ENCODE peak calls at places on chromosomes 11 and 22, in six cellular contexts. One of them, this sample, is unnamed. For H3K4me1, the result is how much of the 10 kb centered on the place peaks cover.

GRCh38 chr22:45889539-45890350 is 87.2 kb downstream of the WNT7B start:
- DNase-seq in IMR-90: peak
- DNase-seq in neural progenitor cell: peak
- DNase-seq in fibroblast of lung: peak
- DNase-seq in HCT116: no peak
- DNase-seq in PC-3: no peak
- DNase-seq in this sample: no peak

GRCh38 chr11:65891180-65892136 is 985 bp downstream of the CCDC85B start:
- DNase-seq in IMR-90: no peak
- DNase-seq in neural progenitor cell: peak
- DNase-seq in fibroblast of lung: no peak
- DNase-seq in HCT116: no peak
- DNase-seq in PC-3: peak
- DNase-seq in this sample: no peak

GRCh38 chr11:9577032-9577431 is 3.6 kb downstream of the WEE1 start:
- DNase-seq in IMR-90: peak
- DNase-seq in neural progenitor cell: no peak
- DNase-seq in fibroblast of lung: peak
- DNase-seq in HCT116: no peak
- DNase-seq in PC-3: no peak
- DNase-seq in this sample: peak

GRCh38 chr11:17897495-17897894 is 115.4 kb downstream of the SERGEF start:
- DNase-seq in IMR-90: no peak
- DNase-seq in neural progenitor cell: no peak
- DNase-seq in fibroblast of lung: no peak
- DNase-seq in HCT116: no peak
- DNase-seq in PC-3: no peak
- DNase-seq in this sample: no peak

GRCh38 chr22:35998748-35999147 is 29.9 kb downstream of the RBFOX2 start:
- DNase-seq in IMR-90: no peak
- DNase-seq in neural progenitor cell: no peak
- DNase-seq in fibroblast of lung: no peak
- DNase-seq in HCT116: no peak
- DNase-seq in PC-3: no peak
- DNase-seq in this sample: no peak

GRCh38 chr11:65526744-65527143 is 1.9 kb downstream of the SCYL1 start:
- DNase-seq in IMR-90: no peak
- DNase-seq in neural progenitor cell: no peak
- DNase-seq in fibroblast of lung: no peak
- DNase-seq in HCT116: no peak
- DNase-seq in PC-3: no peak
- DNase-seq in this sample: no peak

GRCh38 chr11:80816454-80816847 is 1375.6 kb upstream of the TENM4 start:
- DNase-seq in IMR-90: no peak
- DNase-seq in neural progenitor cell: no peak
- DNase-seq in fibroblast of lung: no peak
- DNase-seq in HCT116: no peak
- DNase-seq in PC-3: no peak
- DNase-seq in this sample: no peak

GRCh38 chr22:36323182-36323854 is 64.4 kb downstream of the MYH9 start:
- DNase-seq in IMR-90: peak
- DNase-seq in neural progenitor cell: no peak
- DNase-seq in fibroblast of lung: peak
- DNase-seq in HCT116: no peak
- DNase-seq in PC-3: no peak
- DNase-seq in this sample: no peak

GRCh38 chr11:124612045-124612444 is 817 bp downstream of the PANX3 start:
- DNase-seq in IMR-90: no peak
- DNase-seq in neural progenitor cell: no peak
- DNase-seq in fibroblast of lung: no peak
- DNase-seq in HCT116: no peak
- DNase-seq in PC-3: no peak
- DNase-seq in this sample: no peak

GRCh38 chr11:26331911-26332571 is at the start of gene ANO3:
- DNase-seq in IMR-90: peak
- DNase-seq in neural progenitor cell: peak
- DNase-seq in fibroblast of lung: peak
- DNase-seq in HCT116: no peak
- DNase-seq in PC-3: peak
- DNase-seq in this sample: peak

GRCh38 chr22:49936018-49936972 is 17.9 kb downstream of the CRELD2 start:
- DNase-seq in IMR-90: peak
- DNase-seq in neural progenitor cell: peak
- DNase-seq in fibroblast of lung: peak
- DNase-seq in HCT116: no peak
- DNase-seq in PC-3: peak
- DNase-seq in this sample: peak
- H3K4me1 ChIP-seq in IMR-90: under half
- H3K4me1 ChIP-seq in neural progenitor cell: under half
- H3K4me1 ChIP-seq in fibroblast of lung: under half
- H3K4me1 ChIP-seq in HCT116: under half
- H3K4me1 ChIP-seq in PC-3: under half
- H3K4me1 ChIP-seq in this sample: under half

GRCh38 chr22:25202290-25202921 is 2.7 kb downstream of the CRYBB3 start:
- DNase-seq in IMR-90: peak
- DNase-seq in neural progenitor cell: peak
- DNase-seq in fibroblast of lung: peak
- DNase-seq in HCT116: peak
- DNase-seq in PC-3: peak
- DNase-seq in this sample: peak
- H3K4me2 ChIP-seq in IMR-90: no peak
- H3K4me2 ChIP-seq in neural progenitor cell: no peak
- H3K4me2 ChIP-seq in fibroblast of lung: no peak
- H3K4me2 ChIP-seq in HCT116: no peak
- H3K4me2 ChIP-seq in PC-3: no peak
- H3K4me2 ChIP-seq in this sample: no peak

DNA sequence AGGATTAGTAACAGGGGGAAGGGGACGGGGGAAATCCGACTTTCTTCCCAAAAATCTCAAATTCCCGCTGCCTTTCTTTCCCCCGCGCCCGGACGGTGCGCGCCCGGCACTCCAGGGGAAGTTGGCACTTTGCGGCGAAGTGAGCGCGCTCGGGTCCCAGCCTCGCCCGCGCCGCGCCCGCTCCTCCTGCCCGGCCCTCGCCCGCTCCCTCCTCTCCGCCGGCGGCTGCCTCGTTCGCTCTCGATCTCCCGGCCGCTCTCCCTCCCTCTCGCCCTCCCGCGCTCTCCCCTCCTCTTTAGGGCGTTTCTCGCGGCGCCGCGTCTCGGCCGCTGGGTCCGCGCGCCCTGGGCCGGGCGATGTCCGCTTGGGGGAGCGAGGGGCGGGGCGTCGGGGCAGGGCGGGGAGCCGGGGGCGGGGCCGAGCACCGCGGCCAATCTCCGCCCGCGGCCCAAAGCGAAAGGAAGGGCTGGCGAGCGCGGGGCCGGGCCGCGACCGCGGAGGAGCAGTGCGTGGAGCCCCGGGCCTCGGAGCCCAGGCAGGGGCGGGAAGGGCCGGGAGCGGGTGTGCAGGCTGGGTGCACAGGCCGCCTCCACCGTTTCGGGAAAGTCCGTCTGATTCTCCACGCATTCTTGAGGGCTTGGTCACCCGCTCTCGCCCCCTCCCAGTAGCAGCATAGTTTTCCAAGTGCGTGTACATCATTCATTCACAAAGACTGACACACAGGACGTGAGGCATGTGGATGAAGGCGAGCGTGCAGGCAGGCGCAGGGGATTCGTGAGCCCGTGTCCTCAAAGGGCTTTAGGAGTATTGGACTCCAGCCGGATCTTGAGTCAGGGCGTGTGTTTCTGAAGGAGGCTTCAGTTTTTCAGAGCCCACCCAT is 65.1 kb downstream of the ETS1 start:
- DNase-seq in IMR-90: peak
- DNase-seq in neural progenitor cell: peak
- DNase-seq in fibroblast of lung: peak
- DNase-seq in HCT116: peak
- DNase-seq in PC-3: peak
- DNase-seq in this sample: peak
- H3K9ac ChIP-seq in IMR-90: peak
- H3K9ac ChIP-seq in neural progenitor cell: no peak
- H3K9ac ChIP-seq in fibroblast of lung: peak
- H3K9ac ChIP-seq in HCT116: peak
- H3K9ac ChIP-seq in PC-3: peak
- H3K9ac ChIP-seq in this sample: peak

DNA sequence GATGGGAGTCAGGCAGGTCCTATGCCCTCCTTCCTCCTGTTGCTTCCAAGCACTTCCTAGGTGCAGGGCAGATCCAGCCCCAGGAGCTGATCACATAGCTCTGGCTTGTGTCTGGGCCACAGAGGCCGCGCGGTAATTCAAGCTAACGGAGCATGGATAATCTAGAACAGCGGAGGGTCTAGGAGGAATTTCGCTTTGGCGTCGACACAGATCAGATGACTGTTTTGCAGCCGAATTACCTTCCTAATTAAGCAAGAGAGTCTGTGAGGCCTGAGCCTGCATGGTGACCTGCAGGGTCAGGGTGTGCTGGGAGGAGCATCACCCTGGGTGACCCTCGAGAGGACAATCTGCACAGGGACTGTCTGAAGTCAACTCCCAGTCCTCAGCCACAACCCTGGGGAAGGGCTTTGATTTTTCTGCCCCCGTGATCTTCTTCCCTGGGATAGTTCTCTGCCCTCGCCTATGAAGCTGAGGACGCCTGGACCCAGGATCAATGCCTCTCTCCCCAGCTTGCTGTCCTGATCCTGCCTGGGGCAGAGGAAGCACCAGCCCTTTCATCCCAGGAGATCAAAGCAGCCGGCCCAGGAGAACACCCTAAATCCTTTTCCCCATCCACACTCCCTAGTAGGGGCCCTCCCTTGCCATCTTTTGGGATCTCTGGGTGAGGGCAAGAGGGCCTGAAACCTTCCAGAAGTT is 11.0 kb downstream of the NECTIN1 start:
- DNase-seq in IMR-90: no peak
- DNase-seq in neural progenitor cell: peak
- DNase-seq in fibroblast of lung: peak
- DNase-seq in HCT116: no peak
- DNase-seq in PC-3: no peak
- DNase-seq in this sample: no peak
- H3K4me1 ChIP-seq in IMR-90: under half
- H3K4me1 ChIP-seq in neural progenitor cell: half or more
- H3K4me1 ChIP-seq in fibroblast of lung: under half
- H3K4me1 ChIP-seq in HCT116: under half
- H3K4me1 ChIP-seq in PC-3: under half
- H3K4me1 ChIP-seq in this sample: under half

GRCh38 chr11:2730323-2731284 is 30.8 kb upstream of the KCNQ1OT1 start:
- DNase-seq in IMR-90: no peak
- DNase-seq in neural progenitor cell: no peak
- DNase-seq in fibroblast of lung: no peak
- DNase-seq in HCT116: no peak
- DNase-seq in PC-3: no peak
- DNase-seq in this sample: no peak

GRCh38 chr11:2728128-2728662 is 28.4 kb upstream of the KCNQ1OT1 start:
- DNase-seq in IMR-90: no peak
- DNase-seq in neural progenitor cell: no peak
- DNase-seq in fibroblast of lung: no peak
- DNase-seq in HCT116: no peak
- DNase-seq in PC-3: no peak
- DNase-seq in this sample: no peak

GRCh38 chr11:2729841-2730240 is 30.0 kb upstream of the KCNQ1OT1 start:
- DNase-seq in IMR-90: no peak
- DNase-seq in neural progenitor cell: no peak
- DNase-seq in fibroblast of lung: no peak
- DNase-seq in HCT116: no peak
- DNase-seq in PC-3: no peak
- DNase-seq in this sample: no peak

GRCh38 chr11:2726964-2727363 is 27.2 kb upstream of the KCNQ1OT1 start:
- DNase-seq in IMR-90: no peak
- DNase-seq in neural progenitor cell: no peak
- DNase-seq in fibroblast of lung: no peak
- DNase-seq in HCT116: no peak
- DNase-seq in PC-3: no peak
- DNase-seq in this sample: no peak

GRCh38 chr11:2728663-2729332 is 29.0 kb upstream of the KCNQ1OT1 start:
- DNase-seq in IMR-90: no peak
- DNase-seq in neural progenitor cell: no peak
- DNase-seq in fibroblast of lung: no peak
- DNase-seq in HCT116: no peak
- DNase-seq in PC-3: no peak
- DNase-seq in this sample: no peak
- H3K4me2 ChIP-seq in IMR-90: no peak
- H3K4me2 ChIP-seq in neural progenitor cell: no peak
- H3K4me2 ChIP-seq in fibroblast of lung: no peak
- H3K4me2 ChIP-seq in HCT116: no peak
- H3K4me2 ChIP-seq in PC-3: no peak
- H3K4me2 ChIP-seq in this sample: no peak

This sample was measured in mammary epithelial cell.